ENCODE peak calls at places on chromosomes 5 and 9, in four cellular contexts. H is upper lobe of right lung, I is transverse colon, K is left ventricle myocardium inferior. J is an unnamed sample.
A peak's percentile ranks its signal among the peaks of the same experiment; 100 is the strongest.

GRCh38 chr5:74401566-74402320 is 238.8 kb downstream of the ENC1 start:
- DNase-seq in I (no peak), K (no peak), H (no peak), J (no peak)

GRCh38 chr5:54470677-54471076 is 15.2 kb downstream of the HSPB3 start:
- DNase-seq in K (no peak), H (no peak), I (no peak), J (peak; percentile 27)

GRCh38 chr5:67290620-67291019 is 94.0 kb upstream of the CD180 start:
- DNase-seq in H (no peak), K (no peak), I (no peak), J (no peak)

GRCh38 chr5:77080905-77081304 is 6.2 kb downstream of the ZBED3 start:
- DNase-seq in I (no peak), K (no peak), H (no peak), J (no peak)

GRCh38 chr9:79236466-79236865 is 335.3 kb upstream of the TLE4 start:
- DNase-seq in I (no peak), K (no peak), H (no peak), J (no peak)

GRCh38 chr5:100595152-100595811 is 60.1 kb downstream of the FAM174A start:
- DNase-seq in I (peak; percentile 12), K (peak; percentile 23), H (no peak), J (peak; percentile 87)

GRCh38 chr9:74777136-74777879 is 110.4 kb downstream of the TRPM6 start:
- DNase-seq in K (peak; percentile 44), I (peak; percentile 73), H (peak; percentile 70), J (peak; percentile 82)

GRCh38 chr9:4341554-4341953 is 41.7 kb upstream of the GLIS3 start:
- DNase-seq in H (no peak), I (no peak), K (no peak), J (no peak)

GRCh38 chr9:13141629-13142028 is 137.9 kb downstream of the MPDZ start:
- DNase-seq in K (no peak), I (no peak), H (no peak), J (no peak)

GRCh38 chr5:176319827-176320554 is 41.6 kb downstream of the KIAA1191 start:
- DNase-seq in H (no peak), I (no peak), K (no peak), J (no peak)

GRCh38 chr5:158023266-158023665 is 164.3 kb upstream of the CLINT1 start:
- DNase-seq in H (no peak), K (no peak), I (peak; percentile 43), J (no peak)

GRCh38 chr9:106622148-106622547 is 240.8 kb upstream of the ZNF462 start:
- DNase-seq in K (no peak), H (no peak), I (no peak), J (peak; percentile 87)

GRCh38 chr5:151825445-151825844 is 53.7 kb downstream of the G3BP1 start:
- DNase-seq in I (peak; percentile 57), K (peak; percentile 22), H (no peak), J (peak; percentile 81)

GRCh38 chr5:83563631-83564030 is 92.1 kb downstream of the VCAN start:
- DNase-seq in H (no peak), K (no peak), I (no peak), J (no peak)

GRCh38 chr9:129131300-129132145 is 20.3 kb downstream of the PTPA start:
- DNase-seq in K (peak; percentile 77), I (peak; percentile 84), H (peak; percentile 90), J (peak; percentile 68)

GRCh38 chr9:122265265-122265900 is 701 bp downstream of the MRRF start:
- DNase-seq in H (no peak), K (no peak), I (peak; percentile 28), J (no peak)

GRCh38 chr5:176843673-176844072 is 33.3 kb downstream of the UNC5A start:
- DNase-seq in H (no peak), I (no peak), K (no peak), J (no peak)

GRCh38 chr5:11619339-11620028 is 284.8 kb downstream of the CTNND2 start:
- DNase-seq in H (no peak), K (no peak), I (no peak), J (no peak)

GRCh38 chr5:150070821-150071220 is 15.5 kb downstream of the CSF1R start:
- DNase-seq in I (no peak), K (no peak), H (no peak), J (no peak)

GRCh38 chr5:58122157-58122556 is 337.7 kb downstream of the PLK2 start:
- DNase-seq in K (no peak), H (no peak), I (no peak), J (no peak)

GRCh38 chr5:122089614-122090013 is 11.6 kb upstream of the LOX start:
- DNase-seq in H (no peak), K (no peak), I (no peak), J (no peak)

GRCh38 chr5:53133020-53133419 is 23.5 kb upstream of the MOCS2 start:
- DNase-seq in I (no peak), H (no peak), K (no peak), J (no peak)

GRCh38 chr5:155728857-155729683 is 597.9 kb upstream of the SGCD start:
- DNase-seq in I (no peak), H (no peak), K (peak; percentile 42), J (no peak)

GRCh38 chr5:17050236-17050635 is 114.1 kb upstream of the MYO10 start:
- DNase-seq in I (no peak), K (no peak), H (no peak), J (no peak)

DNA sequence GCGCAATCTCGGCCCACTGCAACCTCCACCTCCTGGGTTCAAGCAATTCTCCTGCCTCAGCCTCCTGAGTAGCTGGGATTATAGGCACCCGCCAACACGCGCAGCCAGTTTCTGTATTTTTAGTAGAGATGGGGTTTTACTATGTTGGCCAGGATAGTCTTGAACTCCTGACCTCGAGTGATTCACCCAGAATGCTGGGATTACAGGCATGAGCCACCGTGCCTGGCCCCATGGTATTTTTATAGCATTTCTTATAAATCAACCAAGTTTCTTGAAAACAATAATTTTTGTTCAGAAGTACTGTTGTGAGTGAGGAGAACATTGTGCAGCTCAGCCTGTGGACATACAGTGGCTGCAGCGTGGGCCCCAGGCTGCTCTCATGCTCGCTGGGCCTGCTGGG is 45.2 kb downstream of the MAP1B start:
- DNase-seq in I (no peak), K (no peak), H (no peak), J (no peak)
- H3K27ac ChIP-seq in I (peak overlapping the region; percentile 30), K (peak overlapping the region; percentile 67), H (no peak overlapping the region), J (no peak overlapping the region)

GRCh38 chr5:142320851-142321560 is 3.8 kb downstream of the SPRY4 start:
- DNase-seq in K (no peak), H (no peak), I (no peak), J (peak; percentile 90)
- H3K4me3 ChIP-seq in K (peak overlapping the region; percentile 96), H (peak overlapping the region; percentile 63), I (no peak overlapping the region), J (peak overlapping the region; percentile 4)

GRCh38 chr5:10454591-10455272 is 13.1 kb downstream of the ROPN1L start:
- DNase-seq in I (no peak), K (no peak), H (no peak), J (no peak)
- H3K27ac ChIP-seq in I (no peak overlapping the region), K (no peak overlapping the region), H (no peak overlapping the region), J (no peak overlapping the region)

DNA sequence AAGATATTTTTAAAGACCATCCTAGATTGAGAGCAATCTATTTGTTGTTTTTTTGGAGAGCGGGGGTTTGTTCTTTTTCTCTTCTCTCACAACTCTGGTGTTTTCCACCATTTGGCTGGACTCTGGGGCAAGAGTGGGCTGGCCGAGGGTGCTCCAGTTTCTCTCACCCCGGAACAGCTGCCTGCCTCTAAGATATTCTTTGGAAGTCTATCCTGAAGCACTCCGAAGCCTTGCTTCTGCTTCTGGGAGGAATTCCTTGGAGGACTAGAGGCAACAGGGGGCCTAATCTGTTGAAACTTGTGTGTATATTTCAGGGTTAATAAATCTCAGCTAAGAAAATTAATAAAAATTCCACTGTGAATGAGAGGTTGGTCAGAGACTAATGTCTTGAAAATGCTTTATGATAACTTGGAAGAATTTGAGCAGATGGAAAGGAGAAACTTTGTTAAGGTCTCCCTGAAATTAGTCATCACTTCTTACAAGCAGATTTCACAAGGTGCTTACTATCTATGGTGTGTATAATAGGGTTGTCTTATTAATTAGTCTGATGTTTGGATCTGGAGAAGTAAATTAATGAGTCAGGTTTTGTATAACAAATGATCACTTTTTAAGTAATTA is 3.9 kb downstream of the MAN2A1 start:
- DNase-seq in I (no peak), H (no peak), K (no peak), J (peak; percentile 13)
- H3K4me3 ChIP-seq in I (no peak overlapping the region), H (no peak overlapping the region), K (peak overlapping the region; percentile 18), J (no peak overlapping the region)

GRCh38 chr5:13991365-13991764 is 46.9 kb upstream of the DNAH5 start:
- DNase-seq in H (no peak), I (no peak), K (no peak), J (no peak)

GRCh38 chr5:13989832-13990231 is 45.3 kb upstream of the DNAH5 start:
- DNase-seq in H (no peak), K (no peak), I (no peak), J (no peak)

GRCh38 chr5:13990896-13991295 is 46.4 kb upstream of the DNAH5 start:
- DNase-seq in I (no peak), H (no peak), K (no peak), J (no peak)

GRCh38 chr5:13987843-13988464 is 43.5 kb upstream of the DNAH5 start:
- DNase-seq in K (no peak), H (no peak), I (peak; percentile 37), J (peak; percentile 76)

DNA sequence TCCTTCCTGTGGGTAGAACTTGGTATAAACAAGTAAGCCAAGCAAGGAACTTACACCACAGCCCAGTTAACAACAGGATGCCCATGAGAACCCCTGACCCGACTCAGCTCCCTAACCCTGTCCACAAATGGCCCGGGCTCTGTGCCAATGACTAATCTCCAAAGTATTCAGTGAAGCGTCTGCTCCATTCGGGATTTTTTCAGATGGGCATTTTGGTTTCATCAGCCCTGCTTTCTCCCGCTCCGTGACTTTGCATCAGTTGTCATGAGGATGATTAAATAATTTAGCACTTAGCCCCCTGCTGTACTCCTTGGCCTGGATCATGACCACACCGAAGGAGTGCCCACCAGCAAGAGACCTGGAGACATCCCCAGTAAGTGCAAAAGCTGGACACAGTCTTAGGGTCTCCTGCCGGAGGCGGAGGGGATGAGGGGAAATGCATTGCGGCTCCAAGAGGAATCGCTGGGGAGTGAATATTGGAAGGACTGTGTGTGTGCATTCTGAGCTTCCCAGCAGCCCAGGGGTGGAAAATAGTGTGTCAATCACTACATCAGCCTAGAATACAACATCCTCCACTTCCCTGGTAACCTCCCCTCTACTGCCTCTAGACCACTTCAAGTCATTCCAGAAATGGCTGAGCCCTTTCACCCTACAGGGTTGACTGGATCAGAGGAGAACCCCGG is 41.4 kb upstream of the DNAH5 start:
- DNase-seq in H (no peak), I (no peak), K (no peak), J (peak; percentile 73)
- H3K27ac ChIP-seq in H (no peak overlapping the region), I (no peak overlapping the region), K (no peak overlapping the region), J (peak overlapping the region; percentile 61)